ENCODE peak calls at places on chromosomes 16 and 17, in five cellular contexts. One of them, this sample, is unnamed.

GRCh38 chr16:10828851-10829331 is 10.3 kb upstream of the TVP23A start:
- DNase-seq in Caco-2: no peak
- DNase-seq in BE2C: peak; percentile 42
- DNase-seq in GM10248: no peak
- DNase-seq in mammary epithelial cell: peak; percentile 73
- DNase-seq in this sample: no peak

GRCh38 chr17:72090108-72090507 is 30.7 kb upstream of the SOX9 start:
- DNase-seq in mammary epithelial cell: no peak
- DNase-seq in Caco-2: no peak
- DNase-seq in GM10248: no peak
- DNase-seq in BE2C: no peak
- DNase-seq in this sample: no peak

GRCh38 chr16:77610496-77610895 is 111.8 kb upstream of the NUDT7 start:
- DNase-seq in BE2C: no peak
- DNase-seq in GM10248: no peak
- DNase-seq in mammary epithelial cell: peak; percentile 8
- DNase-seq in Caco-2: no peak
- DNase-seq in this sample: no peak

GRCh38 chr16:52649870-52650269 is 102.9 kb upstream of the TOX3 start:
- DNase-seq in Caco-2: no peak
- DNase-seq in GM10248: no peak
- DNase-seq in BE2C: no peak
- DNase-seq in mammary epithelial cell: no peak
- DNase-seq in this sample: no peak

GRCh38 chr17:9138161-9138717 is 116.9 kb downstream of the NTN1 start:
- DNase-seq in GM10248: no peak
- DNase-seq in BE2C: no peak
- DNase-seq in Caco-2: no peak
- DNase-seq in mammary epithelial cell: no peak
- DNase-seq in this sample: no peak

GRCh38 chr16:66007717-66008116 is 358.8 kb upstream of the CDH5 start:
- DNase-seq in GM10248: no peak
- DNase-seq in Caco-2: no peak
- DNase-seq in mammary epithelial cell: no peak
- DNase-seq in BE2C: no peak
- DNase-seq in this sample: no peak

GRCh38 chr17:63519116-63519881 is 3.9 kb upstream of the KCNH6 start:
- DNase-seq in mammary epithelial cell: no peak
- DNase-seq in GM10248: no peak
- DNase-seq in Caco-2: no peak
- DNase-seq in BE2C: no peak
- DNase-seq in this sample: no peak

GRCh38 chr16:86224629-86225028 is 285.7 kb upstream of the FOXF1 start:
- DNase-seq in BE2C: no peak
- DNase-seq in GM10248: no peak
- DNase-seq in Caco-2: no peak
- DNase-seq in mammary epithelial cell: no peak
- DNase-seq in this sample: no peak

GRCh38 chr16:13770436-13770835 is 149.5 kb upstream of the ERCC4 start:
- DNase-seq in GM10248: no peak
- DNase-seq in BE2C: no peak
- DNase-seq in mammary epithelial cell: no peak
- DNase-seq in Caco-2: no peak
- DNase-seq in this sample: no peak

GRCh38 chr16:13766334-13766733 is 153.6 kb upstream of the ERCC4 start:
- DNase-seq in GM10248: no peak
- DNase-seq in Caco-2: no peak
- DNase-seq in mammary epithelial cell: no peak
- DNase-seq in BE2C: no peak
- DNase-seq in this sample: no peak

GRCh38 chr16:13772782-13773181 is 147.2 kb upstream of the ERCC4 start:
- DNase-seq in GM10248: no peak
- DNase-seq in Caco-2: no peak
- DNase-seq in mammary epithelial cell: no peak
- DNase-seq in BE2C: no peak
- DNase-seq in this sample: no peak

GRCh38 chr16:13767215-13767614 is 152.7 kb upstream of the ERCC4 start:
- DNase-seq in Caco-2: no peak
- DNase-seq in mammary epithelial cell: no peak
- DNase-seq in GM10248: no peak
- DNase-seq in BE2C: no peak
- DNase-seq in this sample: no peak
- TF ChIP-seq CTCF in Caco-2: no peak
- TF ChIP-seq CTCF in mammary epithelial cell: peak; percentile 37
- TF ChIP-seq CTCF in GM10248: no peak
- TF ChIP-seq CTCF in BE2C: no peak
- TF ChIP-seq CTCF in this sample: no peak

DNA sequence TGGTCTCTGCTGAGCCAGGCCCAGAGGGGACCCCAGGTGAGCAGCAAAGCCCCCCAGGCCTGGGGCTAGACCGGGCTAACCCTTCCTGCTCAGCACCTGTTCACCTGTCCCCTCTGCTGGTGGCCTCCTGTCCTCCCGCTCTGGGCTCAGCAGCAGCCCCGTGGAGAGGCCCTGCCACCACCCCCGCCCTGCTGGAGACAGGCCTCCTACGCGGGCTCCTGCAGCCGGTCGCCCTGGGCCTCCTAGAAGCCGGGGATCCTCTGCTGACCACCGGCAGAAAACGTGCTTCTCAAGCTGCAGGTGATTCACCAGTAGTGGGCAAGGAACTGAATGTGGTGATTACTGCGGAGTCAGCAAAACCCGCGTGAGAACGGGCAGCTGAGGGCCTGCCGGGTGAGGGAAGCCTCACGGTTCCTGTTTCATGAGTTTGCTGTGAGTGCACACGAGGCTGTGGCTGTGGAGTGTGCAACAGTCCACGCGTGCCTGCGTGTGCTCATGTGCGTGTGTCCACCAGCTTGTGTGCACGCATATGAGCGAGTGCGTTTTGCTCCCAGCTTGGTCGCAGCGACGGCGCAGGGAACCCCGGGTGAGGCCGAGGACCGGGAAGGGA is 792 bp downstream of the SECTM1 start:
- DNase-seq in Caco-2: no peak
- DNase-seq in GM10248: no peak
- DNase-seq in BE2C: peak; percentile 16
- DNase-seq in mammary epithelial cell: peak; percentile 46
- DNase-seq in this sample: peak; percentile 57
- TF ChIP-seq CTCF in Caco-2: no peak
- TF ChIP-seq CTCF in GM10248: no peak
- TF ChIP-seq CTCF in BE2C: no peak
- TF ChIP-seq CTCF in mammary epithelial cell: no peak
- TF ChIP-seq CTCF in this sample: no peak

DNA sequence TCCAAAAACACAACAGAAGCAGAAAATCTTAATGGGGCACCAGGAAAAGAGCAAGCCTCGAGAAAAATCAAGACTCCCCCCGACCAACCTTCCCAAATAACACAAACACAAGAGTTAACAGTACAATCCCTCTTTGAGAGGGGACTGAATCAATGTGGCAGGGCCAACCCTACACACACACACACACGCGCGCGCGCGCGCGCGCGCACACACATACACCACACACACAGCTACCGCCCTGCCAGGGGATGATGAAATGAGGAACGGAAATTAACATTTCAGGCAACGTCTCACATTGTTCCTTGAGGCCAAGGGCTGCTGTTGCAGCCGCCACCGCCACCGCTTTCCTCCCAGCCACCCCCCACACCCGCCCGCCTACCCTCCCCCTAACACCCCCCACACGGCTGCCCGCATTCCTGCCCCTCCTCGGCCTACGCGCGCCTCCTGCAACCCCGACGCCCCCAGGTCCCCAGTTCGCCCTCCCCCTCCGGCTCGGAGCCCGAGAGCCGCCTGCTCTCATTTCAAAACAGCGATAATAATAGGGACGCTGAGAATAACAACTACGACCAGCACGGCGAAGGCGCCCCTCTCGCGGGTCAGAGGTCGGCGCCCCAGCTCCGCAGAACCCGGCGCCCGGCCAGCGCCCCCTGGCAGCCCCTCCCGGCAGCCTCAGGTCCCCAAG is 1.2 kb downstream of the ANKRD11 start:
- DNase-seq in mammary epithelial cell: peak; percentile 90
- DNase-seq in GM10248: peak; percentile 73
- DNase-seq in BE2C: peak; percentile 84
- DNase-seq in Caco-2: peak; percentile 90
- DNase-seq in this sample: peak; percentile 79
- TF ChIP-seq CTCF in mammary epithelial cell: peak; percentile 31
- TF ChIP-seq CTCF in GM10248: peak; percentile 10
- TF ChIP-seq CTCF in BE2C: no peak
- TF ChIP-seq CTCF in Caco-2: peak; percentile 25
- TF ChIP-seq CTCF in this sample: peak; percentile 3

DNA sequence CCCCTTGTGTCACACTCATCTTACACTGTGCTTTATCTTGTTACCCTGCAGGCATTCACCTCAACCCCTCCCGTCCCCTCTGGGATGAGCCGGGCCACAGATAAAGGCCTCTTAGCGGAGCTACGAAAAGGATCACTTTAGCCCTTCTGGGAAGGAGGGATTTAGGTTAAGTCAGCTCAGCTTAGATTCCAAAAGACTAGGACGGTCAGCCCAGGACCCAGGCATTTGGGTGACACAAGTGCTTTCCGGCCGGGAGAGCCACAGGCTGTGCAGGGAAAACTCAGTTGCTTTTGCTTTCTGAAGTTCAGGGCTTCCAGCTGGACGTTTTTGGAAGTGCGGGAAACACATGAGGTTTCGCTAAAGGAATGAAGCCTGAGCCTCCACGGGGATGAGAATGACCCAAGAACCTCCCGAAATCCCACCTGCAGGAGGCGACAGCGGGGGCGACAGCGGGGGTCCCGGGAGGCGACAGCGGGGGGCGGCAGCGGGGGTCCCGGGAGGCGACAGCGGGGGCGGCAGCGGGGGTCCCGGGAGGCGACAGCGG is 11.6 kb upstream of the METRNL start:
- DNase-seq in Caco-2: peak; percentile 61
- DNase-seq in BE2C: peak; percentile 2
- DNase-seq in GM10248: no peak
- DNase-seq in mammary epithelial cell: no peak
- DNase-seq in this sample: no peak
- TF ChIP-seq CTCF in Caco-2: peak; percentile 16
- TF ChIP-seq CTCF in BE2C: no peak
- TF ChIP-seq CTCF in GM10248: no peak
- TF ChIP-seq CTCF in mammary epithelial cell: no peak
- TF ChIP-seq CTCF in this sample: no peak

GRCh38 chr16:2224183-2224486 is 744 bp downstream of the E4F1 start:
- DNase-seq in mammary epithelial cell: no peak
- DNase-seq in BE2C: no peak
- DNase-seq in GM10248: no peak
- DNase-seq in Caco-2: no peak
- DNase-seq in this sample: peak; percentile 66
- TF ChIP-seq CTCF in mammary epithelial cell: peak; percentile 43
- TF ChIP-seq CTCF in BE2C: peak; percentile 32
- TF ChIP-seq CTCF in GM10248: peak; percentile 25
- TF ChIP-seq CTCF in Caco-2: no peak
- TF ChIP-seq CTCF in this sample: no peak

GRCh38 chr16:73183678-73184092 is 135.8 kb upstream of the ZFHX3 start:
- DNase-seq in Caco-2: no peak
- DNase-seq in GM10248: no peak
- DNase-seq in mammary epithelial cell: no peak
- DNase-seq in BE2C: peak; percentile 71
- DNase-seq in this sample: no peak
- TF ChIP-seq CTCF in Caco-2: no peak
- TF ChIP-seq CTCF in GM10248: no peak
- TF ChIP-seq CTCF in mammary epithelial cell: no peak
- TF ChIP-seq CTCF in BE2C: peak; percentile 52
- TF ChIP-seq CTCF in this sample: no peak

GRCh38 chr17:1577657-1578428 is 15.3 kb upstream of the PITPNA start:
- DNase-seq in BE2C: no peak
- DNase-seq in Caco-2: no peak
- DNase-seq in GM10248: no peak
- DNase-seq in mammary epithelial cell: no peak
- DNase-seq in this sample: no peak
- TF ChIP-seq CTCF in BE2C: no peak
- TF ChIP-seq CTCF in Caco-2: no peak
- TF ChIP-seq CTCF in GM10248: no peak
- TF ChIP-seq CTCF in mammary epithelial cell: no peak
- TF ChIP-seq CTCF in this sample: no peak

GRCh38 chr16:56793504-56793903 is 63.6 kb downstream of the NUP93 start:
- DNase-seq in GM10248: no peak
- DNase-seq in Caco-2: no peak
- DNase-seq in BE2C: peak; percentile 20
- DNase-seq in mammary epithelial cell: peak; percentile 8
- DNase-seq in this sample: no peak
- TF ChIP-seq CTCF in GM10248: peak; percentile 13
- TF ChIP-seq CTCF in Caco-2: peak; percentile 63
- TF ChIP-seq CTCF in BE2C: peak; percentile 61
- TF ChIP-seq CTCF in mammary epithelial cell: peak; percentile 48
- TF ChIP-seq CTCF in this sample: no peak